ENCODE peak calls at places on chromosomes 7 and 10, in seven cellular contexts. P is esophagus squamous epithelium, Y is lower lobe of right lung, R is colonic mucosa, J is prostate gland, B is Peyer's patch, F is heart right ventricle. W is an unnamed sample.

GRCh38 chr7:50660040-50660829 is 95.0 kb upstream of the DDC start:
- DNase-seq in J (no peak), B (no peak), F (no peak), P (peak; percentile 18), R (no peak), Y (peak; percentile 80), W (no peak)

GRCh38 chr7:78130443-78131200 is 332.0 kb downstream of the PHTF2 start:
- DNase-seq in Y (peak; percentile 55), B (no peak), P (no peak), J (no peak), F (no peak), R (no peak), W (no peak)

GRCh38 chr7:21260939-21261338 is 166.9 kb upstream of the SP4 start:
- DNase-seq in F (no peak), J (no peak), Y (no peak), R (no peak), B (no peak), P (no peak), W (no peak)

GRCh38 chr10:84837877-84838276 is 509.5 kb downstream of the CCSER2 start:
- DNase-seq in Y (no peak), R (no peak), P (no peak), B (no peak), F (peak; percentile 63), J (no peak), W (no peak)

GRCh38 chr10:9615179-9615578 is 1402.5 kb upstream of the CELF2 start:
- DNase-seq in Y (no peak), R (no peak), J (no peak), P (no peak), F (no peak), B (no peak), W (no peak)

GRCh38 chr10:11104772-11105675 is 87.4 kb downstream of the CELF2 start:
- DNase-seq in J (no peak), R (no peak), B (no peak), P (no peak), F (no peak), Y (no peak), W (no peak)

GRCh38 chr10:61919646-61920215 is 18.2 kb downstream of the ARID5B start:
- DNase-seq in P (no peak), F (no peak), Y (no peak), J (no peak), B (no peak), R (no peak), W (no peak)

GRCh38 chr7:613442-614140 is 93.9 kb upstream of the PDGFA start:
- DNase-seq in F (no peak), J (peak; percentile 60), Y (peak; percentile 40), B (no peak), P (no peak), R (no peak), W (no peak)

GRCh38 chr7:130971297-130971696 is 237.3 kb upstream of the KLF14 start:
- DNase-seq in P (no peak), J (no peak), F (no peak), B (no peak), Y (no peak), R (no peak), W (no peak)

GRCh38 chr7:142795339-142795863 is 24.6 kb downstream of the PRSS2 start:
- DNase-seq in J (no peak), R (no peak), P (no peak), B (peak; percentile 46), F (no peak), Y (no peak), W (no peak)

GRCh38 chr7:72244826-72245398 is 167.2 kb downstream of the CALN1 start:
- DNase-seq in J (no peak), R (no peak), F (no peak), B (no peak), P (no peak), Y (no peak), W (no peak)

GRCh38 chr7:43164757-43165156 is 52.3 kb downstream of the HECW1 start:
- DNase-seq in P (no peak), B (no peak), F (no peak), J (no peak), Y (no peak), R (no peak), W (no peak)

GRCh38 chr10:21265622-21266021 is 259.9 kb downstream of the SKIDA1 start:
- DNase-seq in J (no peak), F (no peak), P (no peak), R (no peak), Y (no peak), B (no peak), W (no peak)

GRCh38 chr7:149856-150636 is 42.3 kb upstream of the FAM20C start:
- DNase-seq in J (peak; percentile 22), F (peak; percentile 60), Y (peak; percentile 84), P (no peak), R (peak; percentile 44), B (peak; percentile 88), W (peak; percentile 55)

GRCh38 chr7:65301007-65301406 is 72.6 kb upstream of the ZNF92 start:
- DNase-seq in B (no peak), J (no peak), F (no peak), R (no peak), Y (no peak), P (no peak), W (no peak)

GRCh38 chr7:55140981-55141278 is 122.1 kb downstream of the EGFR start:
- DNase-seq in R (no peak), J (peak; percentile 40), Y (no peak), P (no peak), F (no peak), B (no peak), W (no peak)

GRCh38 chr10:132882481-132882951 is 59.9 kb downstream of the CFAP46 start:
- DNase-seq in B (no peak), J (no peak), Y (no peak), R (no peak), P (no peak), F (peak; percentile 1), W (no peak)

GRCh38 chr7:51352174-51353145 is 35.9 kb upstream of the COBL start:
- DNase-seq in B (no peak), P (no peak), Y (no peak), R (no peak), F (no peak), J (no peak), W (no peak)

GRCh38 chr10:28778524-28778923 is 101.2 kb downstream of the BAMBI start:
- DNase-seq in F (no peak), B (no peak), R (no peak), P (no peak), J (no peak), Y (no peak), W (no peak)

GRCh38 chr7:112129655-112130323 is 76.4 kb downstream of the DOCK4 start:
- DNase-seq in P (no peak), J (peak; percentile 48), B (no peak), F (no peak), R (no peak), Y (peak; percentile 48), W (no peak)

GRCh38 chr10:122164028-122164601 is 107.0 kb upstream of the BTBD16 start:
- DNase-seq in P (no peak), J (no peak), R (no peak), Y (no peak), F (no peak), B (no peak), W (no peak)

GRCh38 chr7:55409474-55410225 is 44.5 kb downstream of the LANCL2 start:
- DNase-seq in R (peak; percentile 38), B (no peak), P (no peak), Y (no peak), F (no peak), J (no peak), W (no peak)

GRCh38 chr10:35007858-35008301 is 82.3 kb downstream of the CUL2 start:
- DNase-seq in P (no peak), B (no peak), Y (no peak), J (no peak), R (no peak), F (no peak), W (no peak)

GRCh38 chr10:29877798-29878491 is 181.4 kb downstream of the JCAD start:
- DNase-seq in Y (no peak), P (no peak), B (no peak), R (no peak), J (no peak), F (peak; percentile 56), W (peak; percentile 78)

GRCh38 chr10:78301891-78302738 is 268.5 kb downstream of the RPS24 start:
- DNase-seq in Y (no peak), F (no peak), B (no peak), J (no peak), P (no peak), R (peak; percentile 18), W (no peak)

GRCh38 chr10:74033724-74034123 is 35.8 kb downstream of the VCL start:
- DNase-seq in J (no peak), P (no peak), Y (no peak), R (no peak), F (no peak), B (no peak), W (no peak)

GRCh38 chr10:119143657-119144056 is 21.9 kb downstream of the SFXN4 start:
- DNase-seq in F (no peak), Y (no peak), P (no peak), R (no peak), J (no peak), B (no peak), W (no peak)

GRCh38 chr10:78416031-78416800 is 382.6 kb downstream of the RPS24 start:
- DNase-seq in F (no peak), B (no peak), R (no peak), J (no peak), P (no peak), Y (no peak), W (no peak)

GRCh38 chr7:99363286-99363685 is 11.2 kb upstream of the ARPC1B start:
- DNase-seq in P (no peak), B (no peak), Y (no peak), F (no peak), J (no peak), R (no peak), W (no peak)
- H3K27ac ChIP-seq in P (no peak overlapping the region), B (no peak overlapping the region), Y (no peak overlapping the region), F (no peak overlapping the region), J (no peak overlapping the region), R (no peak overlapping the region), W (no peak overlapping the region)

GRCh38 chr10:118035358-118036031 is 11.2 kb downstream of the RAB11FIP2 start:
- DNase-seq in B (no peak), Y (no peak), R (no peak), F (no peak), J (no peak), P (no peak), W (no peak)
- H3K27ac ChIP-seq in B (no peak overlapping the region), Y (peak overlapping the region; percentile 37), R (no peak overlapping the region), F (no peak overlapping the region), J (no peak overlapping the region), P (no peak overlapping the region), W (no peak overlapping the region)

DNA sequence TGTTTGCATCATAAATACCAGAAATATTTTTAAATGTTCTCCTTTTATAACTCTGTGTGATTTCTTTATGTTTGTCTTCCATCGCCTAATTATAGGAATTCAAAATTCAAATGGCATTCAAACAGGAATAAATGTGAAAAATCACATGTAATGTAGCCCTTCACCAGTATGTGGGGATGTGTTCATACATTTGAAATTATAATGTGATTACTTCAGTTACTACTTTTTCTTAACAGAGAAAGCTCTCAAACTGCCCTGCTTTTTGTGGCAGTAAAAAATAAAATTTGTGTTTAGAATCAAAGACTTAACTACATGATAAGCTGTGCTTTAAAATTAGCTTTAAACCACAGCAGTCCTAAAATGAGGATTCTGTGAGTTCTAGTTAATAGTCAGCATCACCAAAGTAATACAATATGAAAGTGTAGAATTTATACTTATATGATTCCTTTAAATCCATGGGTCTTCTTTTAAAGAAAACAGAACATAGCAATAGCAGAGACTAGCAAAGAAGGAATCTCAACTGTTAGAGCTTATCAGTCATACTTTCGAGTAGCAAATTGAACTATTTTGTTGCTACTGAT is 7.8 kb upstream of the HERC4 start:
- DNase-seq in Y (no peak), F (no peak), B (no peak), P (no peak), J (no peak), R (no peak), W (no peak)
- H3K27ac ChIP-seq in Y (no peak overlapping the region), F (peak overlapping the region; percentile 11), B (no peak overlapping the region), P (no peak overlapping the region), J (no peak overlapping the region), R (no peak overlapping the region), W (no peak overlapping the region)

GRCh38 chr7:46859963-46860475 is 721.9 kb downstream of the TNS3 start:
- DNase-seq in J (no peak), F (no peak), B (no peak), Y (no peak), R (no peak), P (no peak), W (no peak)
- H3K27ac ChIP-seq in J (no peak overlapping the region), F (no peak overlapping the region), B (no peak overlapping the region), Y (no peak overlapping the region), R (no peak overlapping the region), P (no peak overlapping the region), W (no peak overlapping the region)

W was measured in breast epithelium.